ENCODE peak calls at places on chromosome 1, in eight cellular contexts. C is stimulated activated CD4-positive, alpha-beta T cell treated with anti-CD3 and anti-CD28 coated beads, Interleukin-2, amount 100 ng/mL, for 24 hours; X is NCI-H69; I is iPS-NIHi11; S is HEK293T; G is Calu3; U is tibial nerve; P is dorsolateral prefrontal cortex. F is an unnamed sample.

GRCh38 chr1:64834734-64835133 is 89.9 kb downstream of the RAVER2 start:
- DNase-seq in P (no peak), S (no peak), G (no peak), C (no peak), U (no peak), X (no peak), I (no peak), F (no peak)

GRCh38 chr1:98399219-98399618 is 262.3 kb upstream of the SNX7 start:
- DNase-seq in G (no peak), S (no peak), P (no peak), I (no peak), U (no peak), C (no peak), X (no peak), F (no peak)

GRCh38 chr1:176691251-176692228 is 228.6 kb downstream of the PAPPA2 start:
- DNase-seq in G (peak), X (peak), C (peak), U (peak), P (no peak), I (peak), S (peak), F (peak)

GRCh38 chr1:156281281-156282142 is 1.1 kb downstream of the SMG5 start:
- DNase-seq in X (peak), I (no peak), C (peak), U (no peak), S (peak), G (peak), P (peak), F (peak)

GRCh38 chr1:40153073-40153770 is 8.0 kb upstream of the RLF start:
- DNase-seq in I (peak), P (no peak), S (peak), U (peak), C (no peak), X (peak), G (no peak), F (peak)

GRCh38 chr1:119160851-119161250 is 20.4 kb upstream of the WARS2 start:
- DNase-seq in U (no peak), S (no peak), I (no peak), X (no peak), C (no peak), G (no peak), P (no peak), F (no peak)

GRCh38 chr1:5620997-5621396 is 371.2 kb downstream of the NPHP4 start:
- DNase-seq in C (no peak), X (peak), P (no peak), I (peak), S (peak), U (no peak), G (no peak), F (peak)

GRCh38 chr1:201774224-201774982 is 54.6 kb upstream of the IPO9 start:
- DNase-seq in G (no peak), X (no peak), S (no peak), P (no peak), I (no peak), C (no peak), U (no peak), F (no peak)

GRCh38 chr1:184752656-184753055 is 2.0 kb downstream of the EDEM3 start:
- DNase-seq in S (no peak), U (no peak), G (no peak), I (no peak), C (no peak), X (no peak), P (no peak), F (no peak)

F was measured in DMS53.